ENCODE peak calls at places on chromosomes 1 and 21, in six cellular contexts. G is esophagus squamous epithelium, B is AG04450, C is fibroblast of lung, P is astrocyte of the cerebellum, H is epithelial cell of esophagus. Y is an unnamed sample.

GRCh38 chr1:156399355-156400125 is 30.5 kb downstream of the RHBG start:
- DNase-seq in G (no peak), B (no peak), C (no peak), P (no peak), H (no peak), Y (no peak)

GRCh38 chr1:114342376-114342775 is 168.6 kb downstream of the TRIM33 start:
- DNase-seq in G (no peak), B (no peak), C (no peak), P (no peak), H (no peak), Y (no peak)

GRCh38 chr21:26956216-26956615 is 10.7 kb downstream of the ADAMTS5 start:
- DNase-seq in G (no peak), B (no peak), C (no peak), P (no peak), H (no peak), Y (no peak)

GRCh38 chr1:71502026-71502425 is 421.2 kb upstream of the ZRANB2 start:
- DNase-seq in G (no peak), B (no peak), C (no peak), P (no peak), H (no peak), Y (no peak)

GRCh38 chr1:195053478-195053877 is 1554.8 kb downstream of the KCNT2 start:
- DNase-seq in G (no peak), B (peak), C (peak), P (peak), H (no peak), Y (no peak)

GRCh38 chr1:183394435-183394834 is 23.7 kb downstream of the NMNAT2 start:
- DNase-seq in G (no peak), B (no peak), C (no peak), P (no peak), H (no peak), Y (no peak)

GRCh38 chr1:90706437-90707362 is 10.4 kb downstream of the BARHL2 start:
- DNase-seq in G (no peak), B (no peak), C (no peak), P (no peak), H (peak), Y (no peak)

GRCh38 chr1:28751315-28752056 is 14.7 kb downstream of the YTHDF2 start:
- DNase-seq in G (no peak), B (no peak), C (peak), P (no peak), H (peak), Y (no peak)

GRCh38 chr1:66533804-66534745 is at the start of gene SGIP1:
- DNase-seq in G (no peak), B (peak), C (peak), P (no peak), H (peak), Y (no peak)

GRCh38 chr21:30268608-30269197 is 14.0 kb downstream of the KRTAP24-1 start:
- DNase-seq in G (no peak), B (no peak), C (no peak), P (no peak), H (peak), Y (no peak)

GRCh38 chr1:52240592-52240991 is 98.7 kb downstream of the ZFYVE9 start:
- DNase-seq in G (no peak), B (no peak), C (no peak), P (no peak), H (no peak), Y (no peak)

GRCh38 chr1:29236993-29237905 is 927 bp downstream of the PTPRU start:
- DNase-seq in G (no peak), B (no peak), C (peak), P (no peak), H (peak), Y (no peak)

GRCh38 chr1:33578557-33579448 is 106.4 kb downstream of the ZSCAN20 start:
- DNase-seq in G (no peak), B (no peak), C (no peak), P (no peak), H (no peak), Y (no peak)

DNA sequence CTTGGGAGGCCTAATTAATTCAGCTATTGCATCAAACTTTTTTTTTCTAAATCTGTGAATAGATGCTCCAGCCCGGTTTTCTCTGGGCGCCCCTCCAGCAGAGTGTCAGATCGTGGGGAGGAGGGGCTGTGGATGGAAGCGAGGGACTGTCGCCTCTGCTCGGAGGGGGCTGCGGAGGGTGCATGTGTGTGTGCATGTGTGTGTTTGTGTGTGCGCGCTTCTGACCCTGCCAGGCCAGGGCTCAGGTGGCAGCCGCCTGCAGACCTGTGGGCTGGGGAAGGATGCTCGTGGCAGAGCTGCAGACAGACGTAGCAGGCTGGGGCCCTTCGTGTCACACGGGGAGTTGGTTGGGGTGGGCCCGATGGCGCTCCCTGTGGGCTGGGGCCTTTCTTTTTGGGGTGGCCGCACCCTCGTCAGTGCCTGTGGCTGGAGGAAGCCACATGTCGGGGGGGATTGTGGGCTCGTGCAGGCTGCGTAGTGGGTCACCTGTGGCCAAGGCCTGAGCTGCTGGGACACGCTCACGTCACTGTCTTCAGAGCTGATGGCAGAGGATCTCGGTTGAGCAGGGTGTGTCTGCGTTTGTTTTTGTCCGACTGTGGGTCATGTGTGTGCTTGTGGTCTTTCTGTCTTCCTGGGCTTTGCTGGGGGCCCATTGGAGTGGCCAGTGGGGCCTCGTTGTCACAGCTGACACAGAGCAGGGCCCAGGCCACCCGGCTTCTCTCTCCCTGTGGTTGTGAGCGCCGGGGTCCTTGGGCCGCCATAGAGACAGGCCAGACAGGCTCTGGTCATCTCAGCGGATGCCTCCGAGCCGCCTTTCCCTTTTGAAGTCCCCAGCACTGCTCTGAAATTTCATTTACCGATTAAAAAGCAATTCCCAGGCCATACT is 2.9 kb downstream of the SKI start:
- DNase-seq in G (no peak), B (no peak), C (peak), P (no peak), H (no peak), Y (no peak)
- TF ChIP-seq CTCF in G (no peak), B (peak), C (no peak), P (no peak), H (no peak), Y (no peak)

GRCh38 chr1:26419494-26419893 is 8.9 kb downstream of the LIN28A start:
- DNase-seq in G (no peak), B (no peak), C (no peak), P (no peak), H (no peak), Y (no peak)
- H3K4me3 ChIP-seq in G (no peak), B (no peak), C (no peak), P (no peak), H (no peak), Y (no peak)

GRCh38 chr1:26177182-26177684 is at the start of gene CNKSR1:
- DNase-seq in G (no peak), B (no peak), C (no peak), P (no peak), H (peak), Y (no peak)
- TF ChIP-seq CTCF in G (no peak), B (no peak), C (no peak), P (no peak), H (peak), Y (peak)

GRCh38 chr1:41730806-41731205 is 187.9 kb downstream of the HIVEP3 start:
- DNase-seq in G (no peak), B (no peak), C (no peak), P (no peak), H (no peak), Y (no peak)
- H3K4me3 ChIP-seq in G (no peak), B (no peak), C (no peak), P (no peak), H (no peak), Y (no peak)